ENCODE peak calls at places on chromosomes 11 and 22, in five cellular contexts. B, Q, L, D and X are unnamed samples.

GRCh38 chr22:48819232-48819631 is 1008.4 kb downstream of the BRD1 start:
- DNase-seq in D (no peak), L (no peak), Q (no peak), B (no peak), X (peak; percentile 37)

GRCh38 chr11:109112748-109113378 is 309.1 kb upstream of the C11orf87 start:
- DNase-seq in B (no peak), Q (no peak), D (no peak), L (no peak), X (no peak)

GRCh38 chr11:19275496-19275895 is 34.8 kb upstream of the E2F8 start:
- DNase-seq in L (no peak), Q (no peak), B (no peak), D (no peak), X (no peak)

GRCh38 chr22:49603016-49603415 is 224.7 kb downstream of the BRD1 start:
- DNase-seq in L (no peak), D (no peak), B (no peak), Q (no peak), X (peak; percentile 24)

GRCh38 chr11:128619540-128620305 is 32.4 kb upstream of the ETS1 start:
- DNase-seq in L (no peak), Q (no peak), B (no peak), D (no peak), X (no peak)

GRCh38 chr11:45405916-45406670 is 120.0 kb upstream of the SYT13 start:
- DNase-seq in B (no peak), Q (no peak), D (no peak), L (no peak), X (no peak)

GRCh38 chr11:61645179-61645868 is 34.9 kb upstream of the DAGLA start:
- DNase-seq in B (no peak), L (no peak), D (no peak), Q (no peak), X (no peak)

GRCh38 chr11:61390161-61390560 is 2.2 kb upstream of the TMEM216 start:
- DNase-seq in Q (no peak), D (no peak), B (no peak), L (no peak), X (no peak)

GRCh38 chr11:46161201-46161600 is 39.9 kb upstream of the PHF21A start:
- DNase-seq in Q (no peak), D (no peak), B (no peak), L (no peak), X (no peak)

GRCh38 chr22:30309981-30310672 is 16.6 kb downstream of the TBC1D10A start:
- DNase-seq in D (no peak), Q (no peak), L (peak; percentile 74), B (peak; percentile 55), X (peak; percentile 76)

GRCh38 chr22:44025171-44026065 is 1.3 kb downstream of the PARVB start:
- DNase-seq in Q (no peak), D (no peak), L (peak; percentile 83), B (peak; percentile 61), X (peak; percentile 93)

GRCh38 chr11:124482362-124483147 is 37.1 kb upstream of the OR8B8 start:
- DNase-seq in Q (no peak), B (no peak), L (no peak), D (no peak), X (no peak)

GRCh38 chr11:130706572-130706971 is 209.7 kb downstream of the SNX19 start:
- DNase-seq in D (no peak), Q (no peak), L (no peak), B (no peak), X (no peak)

GRCh38 chr11:119835804-119836203 is 106.8 kb upstream of the NECTIN1 start:
- DNase-seq in Q (no peak), L (no peak), B (no peak), D (no peak), X (no peak)

GRCh38 chr11:128689946-128690745 is 3.7 kb upstream of the FLI1 start:
- DNase-seq in D (no peak), L (no peak), B (no peak), Q (no peak), X (peak; percentile 48)

GRCh38 chr11:848988-849824 is 6.6 kb downstream of the TSPAN4 start:
- DNase-seq in D (no peak), L (no peak), Q (no peak), B (no peak), X (no peak)

GRCh38 chr11:4839851-4840549 is 9.0 kb downstream of the OR51S1 start:
- DNase-seq in L (no peak), D (no peak), B (no peak), Q (no peak), X (no peak)

GRCh38 chr22:36853407-36854099 is 7.3 kb upstream of the NCF4 start:
- DNase-seq in B (peak; percentile 82), Q (peak; percentile 61), L (peak; percentile 76), D (no peak), X (peak; percentile 84)

GRCh38 chr11:8749202-8749601 is 66.6 kb downstream of the RPL27A start:
- DNase-seq in D (no peak), L (peak; percentile 46), Q (no peak), B (peak; percentile 46), X (peak; percentile 65)

GRCh38 chr11:8746575-8746974 is 64.0 kb downstream of the RPL27A start:
- DNase-seq in D (no peak), L (no peak), Q (no peak), B (no peak), X (no peak)

GRCh38 chr11:8748317-8748716 is 65.7 kb downstream of the RPL27A start:
- DNase-seq in D (no peak), L (no peak), B (no peak), Q (no peak), X (no peak)

GRCh38 chr11:8745431-8745986 is 62.9 kb downstream of the RPL27A start:
- DNase-seq in D (no peak), Q (no peak), B (no peak), L (no peak), X (no peak)

DNA sequence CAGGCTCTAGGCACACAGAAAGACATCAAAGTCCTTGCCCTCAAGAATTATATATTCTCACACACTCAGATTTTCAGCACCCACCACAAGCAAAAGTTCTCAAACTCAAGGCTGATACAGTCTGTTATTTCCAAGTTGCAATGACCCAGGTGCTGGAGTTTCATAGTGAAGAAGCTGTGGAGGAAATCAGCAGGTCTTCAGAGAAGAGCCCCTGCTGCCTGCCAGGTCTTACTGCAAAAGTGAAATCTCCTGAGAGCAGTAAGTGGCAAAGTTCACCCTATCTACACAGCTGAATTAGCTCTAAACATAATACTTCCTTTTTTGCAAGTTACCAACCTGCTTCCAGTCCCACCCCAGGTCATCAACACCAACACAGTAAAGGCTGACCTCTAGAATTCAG is 64.6 kb downstream of the RPL27A start:
- DNase-seq in D (no peak), Q (no peak), B (no peak), L (no peak), X (no peak)
- H3K4me1 ChIP-seq in D (peaks cover 8% of the 10 kb centered on the region), Q (peaks cover 3% of the 10 kb centered on the region), B (peaks cover 26% of the 10 kb centered on the region), L (peaks cover 37% of the 10 kb centered on the region), X (no peaks in the 10 kb centered on the region)

DNA sequence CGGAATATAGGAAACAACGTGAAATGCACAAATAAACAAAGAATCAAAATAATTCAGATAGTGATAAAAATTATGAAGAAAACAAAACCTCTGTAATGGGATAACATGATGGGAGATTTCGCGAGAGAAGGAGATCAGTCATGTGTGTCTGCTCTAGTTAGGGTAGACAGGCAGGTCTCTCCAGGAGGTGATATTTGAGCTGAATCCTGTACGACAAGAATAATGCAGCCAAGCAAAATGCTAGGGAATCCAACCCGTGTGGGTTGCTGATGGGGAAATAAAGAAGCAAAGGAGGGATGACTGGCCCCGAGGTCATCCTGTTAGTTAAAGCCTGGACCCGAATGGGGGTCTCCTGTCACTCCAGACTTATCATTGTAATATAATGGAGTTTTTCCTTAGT is 16.0 kb downstream of the MAML2 start:
- DNase-seq in D (no peak), B (no peak), L (no peak), Q (no peak), X (no peak)
- H3K4me1 ChIP-seq in D (peaks cover 71% of the 10 kb centered on the region), B (peaks cover 3% of the 10 kb centered on the region), L (peaks cover 29% of the 10 kb centered on the region), Q (peaks cover 6% of the 10 kb centered on the region), X (no peaks in the 10 kb centered on the region)

GRCh38 chr22:45892681-45893461 is 84.1 kb downstream of the WNT7B start:
- DNase-seq in B (peak; percentile 12), D (no peak), Q (no peak), L (no peak), X (no peak)
- H3K4me1 ChIP-seq in B (no peaks in the 10 kb centered on the region), D (peaks cover 9% of the 10 kb centered on the region), Q (peaks cover 21% of the 10 kb centered on the region), L (no peaks in the 10 kb centered on the region), X (no peaks in the 10 kb centered on the region)

DNA sequence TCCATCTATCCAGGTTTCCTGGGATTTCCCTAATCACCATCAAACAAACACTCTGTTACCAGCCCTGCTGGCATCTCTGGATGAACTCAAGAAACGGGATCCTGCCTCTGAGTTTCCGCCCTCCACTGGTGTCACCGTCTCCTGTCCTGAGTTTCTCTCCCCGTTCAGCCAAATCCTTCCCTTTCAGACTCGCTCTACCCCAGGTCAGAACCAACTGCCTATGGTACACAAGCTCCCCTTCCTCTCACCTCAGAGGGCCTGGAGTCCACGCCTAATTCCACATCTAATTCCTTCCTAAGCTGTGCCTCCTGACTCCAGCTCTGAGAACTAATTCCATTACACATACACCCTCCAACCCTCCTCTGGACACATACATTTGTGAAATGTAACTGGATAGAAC is 96.1 kb downstream of the SHANK2 start:
- DNase-seq in Q (no peak), B (no peak), L (no peak), D (no peak), X (no peak)
- H3K4me1 ChIP-seq in Q (no peaks in the 10 kb centered on the region), B (no peaks in the 10 kb centered on the region), L (no peaks in the 10 kb centered on the region), D (no peaks in the 10 kb centered on the region), X (no peaks in the 10 kb centered on the region)

DNA sequence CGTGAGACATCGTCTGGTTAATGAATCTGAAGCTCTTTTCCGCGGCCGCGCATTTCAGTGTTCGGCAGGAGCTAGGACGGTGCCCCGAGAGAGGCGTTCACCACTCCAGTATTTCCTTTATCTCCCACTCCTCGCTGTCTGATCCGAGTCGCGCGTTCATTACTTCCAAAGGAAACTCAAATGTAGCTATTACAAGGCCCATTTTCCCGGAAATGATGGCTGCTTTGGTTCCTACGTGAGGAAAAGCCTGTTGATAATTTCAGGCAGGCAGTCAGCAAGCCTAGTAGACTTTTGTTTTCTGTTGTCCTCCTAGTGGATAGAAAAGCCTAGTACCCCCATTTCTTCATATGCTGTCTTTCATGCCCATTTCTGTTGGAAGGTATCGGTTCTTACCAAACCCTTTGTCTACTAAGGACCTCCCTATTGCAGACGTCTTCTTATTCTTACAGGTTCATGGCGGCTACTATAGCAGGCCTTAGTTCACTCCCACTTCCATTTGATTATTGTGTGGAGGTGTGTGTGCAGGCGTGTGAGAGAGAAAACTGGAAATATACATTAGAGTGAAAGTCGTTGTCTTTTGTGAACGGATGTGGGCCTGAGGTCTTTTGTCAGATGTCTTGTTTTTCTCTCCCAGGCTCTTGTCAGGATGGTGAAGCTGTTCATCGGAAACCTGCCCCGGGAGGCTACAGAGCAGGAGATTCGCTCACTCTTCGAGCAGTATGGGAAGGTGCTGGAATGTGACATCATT is 737 bp downstream of the RBM4 start:
- DNase-seq in L (peak; percentile 20), B (no peak), D (no peak), Q (no peak), X (no peak)
- H3K4me1 ChIP-seq in L (peaks cover 66% of the 10 kb centered on the region), B (peaks cover 55% of the 10 kb centered on the region), D (peaks cover 66% of the 10 kb centered on the region), Q (peaks cover 14% of the 10 kb centered on the region), X (peaks cover 10% of the 10 kb centered on the region)

DNA sequence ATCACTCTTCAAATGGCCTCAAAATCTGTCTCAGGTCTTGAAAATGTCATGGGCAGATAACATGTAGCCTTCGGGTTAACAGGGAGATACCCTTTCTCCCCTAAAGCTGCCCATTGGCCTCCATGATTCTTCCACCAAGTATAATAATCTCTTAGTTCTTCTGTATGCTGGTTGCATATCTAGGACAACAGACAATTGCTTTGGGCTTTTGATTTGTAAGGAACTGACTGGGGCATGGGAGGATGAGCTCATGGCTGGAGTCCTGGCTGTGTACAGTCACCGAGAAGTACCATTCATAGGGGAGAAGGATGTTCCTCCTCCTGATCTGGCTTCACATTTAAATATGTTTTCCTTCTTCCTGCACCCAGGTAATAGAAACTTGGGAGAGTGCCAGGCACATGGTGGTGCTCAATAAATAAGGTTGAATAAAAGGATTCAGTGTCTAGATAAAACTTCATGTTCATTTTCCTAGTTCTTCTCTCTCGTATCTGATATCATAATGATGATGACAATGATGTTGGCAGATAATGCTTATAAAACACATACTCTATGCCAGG is 2.8 kb upstream of the AMPD3 start:
- DNase-seq in B (no peak), L (no peak), Q (no peak), D (no peak), X (no peak)
- H3K4me1 ChIP-seq in B (peaks cover 10% of the 10 kb centered on the region), L (peaks cover 49% of the 10 kb centered on the region), Q (peaks cover 17% of the 10 kb centered on the region), D (peaks cover 25% of the 10 kb centered on the region), X (peaks cover 11% of the 10 kb centered on the region)